ENCODE peak calls at places on chromosomes 7 and 10, in seven cellular contexts. M is HCT116, K is GM12878, T is K562, I is HepG2, A is H1, P is SK-N-SH. B is an unnamed sample.

GRCh38 chr10:1560535-1561192 is 176.7 kb downstream of the ADARB2 start:
- DNase-seq in I (no peak), P (no peak), K (no peak), M (no peak), T (no peak), A (no peak), B (no peak)

GRCh38 chr7:93799750-93800357 is 90.7 kb downstream of the TFPI2 start:
- DNase-seq in K (no peak), A (no peak), T (no peak), M (no peak), I (no peak), P (peak; percentile 17), B (peak; percentile 64)

GRCh38 chr7:36617408-36617807 is 106.9 kb downstream of the AOAH start:
- DNase-seq in I (no peak), M (no peak), A (no peak), P (no peak), K (no peak), T (no peak), B (no peak)

GRCh38 chr7:12729112-12729511 is 41.7 kb downstream of the ARL4A start:
- DNase-seq in I (peak; percentile 18), K (no peak), M (no peak), P (peak; percentile 66), A (peak; percentile 57), T (peak; percentile 83), B (no peak)

GRCh38 chr7:147089608-147090007 is 973.0 kb downstream of the CNTNAP2 start:
- DNase-seq in M (no peak), K (no peak), I (no peak), T (no peak), A (no peak), P (no peak), B (no peak)

GRCh38 chr10:60606343-60607080 is 171.8 kb upstream of the CDK1 start:
- DNase-seq in P (no peak), A (no peak), T (no peak), M (no peak), K (no peak), I (no peak), B (no peak)

GRCh38 chr7:20785211-20786048 is 1.3 kb downstream of the SP8 start:
- DNase-seq in I (no peak), M (no peak), T (no peak), P (peak; percentile 66), A (peak; percentile 68), K (no peak), B (no peak)

GRCh38 chr10:88800152-88801125 is 2.1 kb upstream of the LIPM start:
- DNase-seq in P (no peak), A (no peak), K (no peak), T (no peak), M (no peak), I (no peak), B (no peak)

GRCh38 chr7:52838981-52839411 is 196.4 kb upstream of the POM121L12 start:
- DNase-seq in K (no peak), T (no peak), I (no peak), P (no peak), A (no peak), M (no peak), B (no peak)

DNA sequence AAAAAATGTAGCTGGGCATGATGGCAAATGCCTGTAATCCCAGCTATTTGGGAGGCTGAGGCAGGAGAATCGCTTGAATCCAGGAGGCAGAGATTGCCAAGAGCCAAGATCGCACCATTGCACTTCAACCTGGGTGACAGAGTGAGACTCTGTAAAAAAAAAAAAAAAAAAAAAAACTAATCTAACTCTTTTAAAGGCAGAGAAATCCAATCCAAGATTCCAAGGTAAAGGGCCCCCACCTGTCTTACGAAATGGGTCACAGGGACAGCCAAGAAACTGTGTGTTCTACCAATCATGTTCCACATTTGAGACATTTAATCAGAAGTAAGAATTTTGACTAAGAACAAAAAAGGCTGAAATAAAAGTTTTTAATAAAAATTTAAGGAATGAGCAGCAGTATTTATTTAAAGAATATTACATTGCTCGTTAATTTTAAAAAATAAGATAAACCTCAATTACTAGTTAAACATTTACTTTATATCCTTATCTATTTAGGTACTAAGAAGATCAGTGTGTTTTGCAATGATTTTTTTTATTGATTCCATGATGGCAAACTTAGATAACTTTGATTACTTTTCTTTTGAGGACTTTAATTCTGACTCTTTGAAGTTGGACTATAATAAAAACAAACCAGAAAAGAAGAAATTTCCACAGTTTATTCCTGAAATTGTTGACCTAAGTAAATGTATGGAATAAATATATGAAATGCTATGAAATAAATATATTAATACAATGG is 6.7 kb upstream of the OAT start:
- DNase-seq in T (no peak), I (no peak), K (no peak), M (no peak), A (no peak), P (no peak), B (no peak)
- TF ChIP-seq JUND in T (no peak), I (no peak), K (no peak), M (no peak), A (no peak), P (no peak), B (no peak)

DNA sequence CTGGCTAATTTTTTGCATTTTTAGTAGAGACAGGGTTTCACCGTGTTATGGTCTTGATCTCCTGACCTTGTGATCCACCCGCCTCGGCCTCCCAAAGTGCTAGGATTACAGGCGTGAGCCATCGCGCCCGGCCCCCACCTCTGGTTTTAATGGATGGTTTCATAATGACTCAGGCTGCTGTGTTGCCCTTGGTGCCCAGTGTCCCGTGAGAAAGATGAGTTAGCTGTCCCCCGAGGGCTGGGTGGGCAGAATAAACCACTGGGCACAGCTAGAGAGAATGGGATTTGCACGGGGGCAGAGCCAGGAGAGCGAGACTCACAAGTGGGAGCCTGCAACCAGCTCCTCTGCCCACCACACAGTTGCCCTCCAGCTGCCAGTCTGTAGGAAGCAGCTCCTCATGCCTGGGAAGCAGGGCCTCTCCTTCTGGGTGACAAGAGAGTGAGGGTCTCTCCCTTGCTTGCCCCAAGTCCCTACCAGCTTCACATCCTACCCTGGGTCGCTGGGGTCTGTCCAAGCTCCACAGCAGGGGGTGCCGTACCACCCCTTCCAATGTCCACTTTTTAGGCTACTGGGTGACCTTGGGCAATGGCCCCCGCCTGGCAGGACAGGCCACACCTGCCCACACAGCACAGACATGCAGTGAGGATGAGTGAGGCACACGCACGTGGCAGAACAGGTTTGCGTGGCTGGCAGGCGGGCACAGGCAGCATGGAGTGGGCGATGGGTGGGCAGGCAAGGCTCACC is 16.1 kb upstream of the NDST2 start:
- DNase-seq in K (no peak), P (no peak), I (no peak), T (no peak), M (no peak), A (no peak), B (no peak)
- TF ChIP-seq JUND in K (no peak), P (no peak), I (no peak), T (no peak), M (no peak), A (no peak), B (no peak)

GRCh38 chr10:79404231-79404609 is 41.2 kb downstream of the ZCCHC24 start:
- DNase-seq in K (no peak), I (peak; percentile 66), M (no peak), P (no peak), A (no peak), T (no peak), B (no peak)
- TF ChIP-seq JUND in K (no peak), I (no peak), M (no peak), P (no peak), A (no peak), T (no peak), B (no peak)

GRCh38 chr7:91683823-91684222 is 196.7 kb downstream of the MTERF1 start:
- DNase-seq in T (no peak), I (no peak), K (no peak), A (no peak), M (no peak), P (peak; percentile 16), B (no peak)
- TF ChIP-seq JUND in T (no peak), I (no peak), K (no peak), A (no peak), M (no peak), P (no peak), B (no peak)

DNA sequence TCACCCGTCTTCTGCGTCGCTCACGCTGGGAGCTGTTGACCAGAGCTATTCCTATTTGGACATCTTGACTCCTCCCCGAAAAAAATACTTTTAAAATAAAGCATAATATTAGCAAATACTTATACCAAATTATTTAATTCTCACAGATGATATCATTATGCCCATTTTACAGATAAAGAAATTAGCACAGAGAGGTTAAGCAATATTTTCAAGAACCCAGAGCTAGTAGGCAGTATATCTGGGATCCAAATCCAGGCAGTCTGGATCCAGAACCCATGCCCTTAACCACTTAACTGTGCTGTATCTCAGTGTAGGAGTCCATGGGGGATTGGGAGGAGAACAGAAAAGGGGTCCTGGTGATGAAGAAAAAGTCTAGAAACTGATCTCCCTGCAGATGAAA is 6.1 kb downstream of the IQUB start:
- DNase-seq in T (peak; percentile 14), P (peak; percentile 24), A (no peak), K (no peak), I (no peak), M (no peak), B (no peak)
- TF ChIP-seq JUND in T (no peak), P (no peak), A (no peak), K (no peak), I (no peak), M (no peak), B (no peak)